ENCODE peak calls at places on chromosomes 16 and 17, in four cellular contexts. I is AG10803, D is tibial artery, P is prostate gland. W is an unnamed sample.

GRCh38 chr17:27545562-27546229 is 85.3 kb upstream of the LGALS9 start:
- DNase-seq in D (no peak), I (peak), P (no peak), W (no peak)

GRCh38 chr16:87938412-87938949 is 2.2 kb upstream of the CA5A start:
- DNase-seq in P (no peak), D (no peak), I (no peak), W (no peak)

GRCh38 chr17:10117581-10118001 is 80.8 kb downstream of the GAS7 start:
- DNase-seq in D (peak), I (no peak), P (no peak), W (no peak)

GRCh38 chr16:89505204-89506112 is 2.7 kb upstream of the SPG7 start:
- DNase-seq in P (peak), D (peak), I (peak), W (peak)

GRCh38 chr17:40582328-40582901 is 17.1 kb upstream of the CCR7 start:
- DNase-seq in I (no peak), P (peak), D (no peak), W (no peak)

GRCh38 chr17:9002236-9002609 is 19.1 kb upstream of the NTN1 start:
- DNase-seq in D (no peak), P (no peak), I (no peak), W (no peak)

GRCh38 chr17:33204156-33204555 is 88.9 kb downstream of the ASIC2 start:
- DNase-seq in P (no peak), D (peak), I (no peak), W (no peak)

GRCh38 chr17:50762177-50762576 is 5.1 kb downstream of the ANKRD40CL start:
- DNase-seq in D (no peak), P (no peak), I (no peak), W (no peak)

GRCh38 chr16:82093901-82094300 is 58.8 kb downstream of the HSD17B2 start:
- DNase-seq in I (no peak), D (no peak), P (no peak), W (no peak)

GRCh38 chr17:50064253-50064991 is 8.5 kb downstream of the ITGA3 start:
- DNase-seq in P (peak), I (peak), D (peak), W (peak)

GRCh38 chr17:59154721-59155438 is at the start of gene SKA2:
- DNase-seq in I (no peak), D (peak), P (peak), W (peak)

GRCh38 chr16:22103371-22103890 is 11.1 kb downstream of the VWA3A start:
- DNase-seq in D (no peak), I (no peak), P (no peak), W (no peak)

GRCh38 chr16:4231886-4232285 is 10.0 kb downstream of the SRL start:
- DNase-seq in D (no peak), I (no peak), P (no peak), W (no peak)

GRCh38 chr16:70679653-70680494 is 6.0 kb downstream of the MTSS2 start:
- DNase-seq in I (no peak), P (no peak), D (no peak), W (no peak)

GRCh38 chr17:38815576-38816193 is 9.4 kb downstream of the CWC25 start:
- DNase-seq in P (no peak), I (peak), D (no peak), W (no peak)

GRCh38 chr17:39225974-39226683 is 384 bp upstream of the STAC2 start:
- DNase-seq in P (peak), I (no peak), D (peak), W (peak)

GRCh38 chr17:27236710-27237315 is 57.1 kb upstream of the WSB1 start:
- DNase-seq in I (peak), P (peak), D (peak), W (no peak)

GRCh38 chr16:23424292-23424958 is 28.6 kb downstream of the COG7 start:
- DNase-seq in I (no peak), D (no peak), P (peak), W (no peak)

GRCh38 chr17:50100921-50101345 is 5.8 kb downstream of the PDK2 start:
- DNase-seq in I (peak), P (no peak), D (no peak), W (no peak)

GRCh38 chr16:81448154-81449131 is 3.8 kb downstream of the CMIP start:
- DNase-seq in D (no peak), I (no peak), P (peak), W (no peak)

GRCh38 chr17:31841850-31842415 is 17.1 kb downstream of the COPRS start:
- DNase-seq in I (no peak), P (no peak), D (no peak), W (no peak)
- H3K4me3 ChIP-seq in I (no peak), P (no peak), D (peak), W (peak)

DNA sequence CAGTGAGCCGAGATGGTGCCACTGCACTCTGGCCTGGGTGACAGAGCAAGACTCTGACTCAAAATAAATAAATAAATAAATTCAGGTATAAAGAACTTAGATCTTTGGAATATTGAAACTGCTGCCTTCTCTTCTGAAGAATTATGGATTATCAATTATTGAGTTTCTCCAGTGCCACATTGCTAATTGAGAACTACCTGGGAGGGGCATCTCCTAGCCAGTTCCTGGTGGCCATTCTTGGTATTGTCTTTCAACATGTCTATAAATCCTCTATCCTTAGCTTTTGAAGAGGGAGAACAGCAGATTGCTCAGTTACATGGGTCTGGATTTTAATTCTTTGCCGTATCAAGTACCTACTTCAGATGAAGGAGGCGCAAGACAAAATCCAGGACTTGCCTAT is 29.2 kb downstream of the CALCOCO2 start:
- DNase-seq in I (no peak), D (no peak), P (no peak), W (no peak)
- H3K4me3 ChIP-seq in I (no peak), D (no peak), P (no peak), W (no peak)

GRCh38 chr16:2483160-2483559 is 8.2 kb downstream of the TBC1D24 start:
- DNase-seq in I (peak), D (no peak), P (no peak), W (no peak)
- H3K4me3 ChIP-seq in I (peak), D (peak), P (no peak), W (peak)

DNA sequence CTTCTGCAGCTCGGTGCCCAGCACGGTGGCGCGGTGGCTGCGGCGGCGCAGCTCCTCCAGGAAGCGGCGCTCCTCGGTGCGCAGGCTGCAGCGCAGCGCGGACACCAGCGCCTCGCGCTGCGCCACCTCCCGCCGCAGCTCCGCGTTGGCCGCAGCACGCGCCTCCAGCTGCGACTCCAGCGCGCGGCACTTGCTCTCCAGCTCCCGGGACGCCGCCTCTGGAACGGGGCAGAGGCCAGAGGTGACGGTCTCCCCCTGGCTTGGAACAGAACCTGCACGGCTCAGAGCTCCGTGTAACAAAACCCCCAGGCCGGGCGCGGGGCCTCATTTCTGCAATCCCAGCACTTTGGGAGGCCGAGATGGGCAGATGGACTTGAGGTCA is 13.2 kb upstream of the CLUH start:
- DNase-seq in D (no peak), P (no peak), I (peak), W (no peak)
- H3K4me3 ChIP-seq in D (peak), P (peak), I (no peak), W (peak)

DNA sequence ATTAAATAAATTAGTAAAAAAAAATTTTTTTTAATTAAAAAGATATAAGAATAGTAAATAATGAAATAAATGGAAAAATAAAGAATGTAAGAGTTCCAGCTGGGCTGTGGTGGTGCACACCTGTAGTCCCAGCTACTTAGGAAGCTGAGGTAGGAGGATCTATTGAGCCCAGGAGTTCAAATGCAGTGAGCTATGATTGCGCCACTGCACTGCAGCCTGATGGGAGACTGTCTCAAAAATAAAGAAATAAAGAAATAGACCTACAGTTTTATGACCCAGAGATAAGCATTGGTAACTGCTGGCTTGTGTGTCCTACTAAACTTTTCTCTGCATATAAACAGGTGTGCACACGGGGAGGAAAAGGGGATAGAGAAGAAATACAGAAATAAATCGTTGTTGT is 7.8 kb upstream of the PDP2 start:
- DNase-seq in D (no peak), P (no peak), I (no peak), W (no peak)
- H3K4me3 ChIP-seq in D (peak), P (peak), I (peak), W (peak)

GRCh38 chr16:52546291-52546941 is 527 bp downstream of the TOX3 start:
- DNase-seq in I (no peak), P (no peak), D (no peak), W (no peak)
- H3K4me3 ChIP-seq in I (no peak), P (peak), D (peak), W (peak)

DNA sequence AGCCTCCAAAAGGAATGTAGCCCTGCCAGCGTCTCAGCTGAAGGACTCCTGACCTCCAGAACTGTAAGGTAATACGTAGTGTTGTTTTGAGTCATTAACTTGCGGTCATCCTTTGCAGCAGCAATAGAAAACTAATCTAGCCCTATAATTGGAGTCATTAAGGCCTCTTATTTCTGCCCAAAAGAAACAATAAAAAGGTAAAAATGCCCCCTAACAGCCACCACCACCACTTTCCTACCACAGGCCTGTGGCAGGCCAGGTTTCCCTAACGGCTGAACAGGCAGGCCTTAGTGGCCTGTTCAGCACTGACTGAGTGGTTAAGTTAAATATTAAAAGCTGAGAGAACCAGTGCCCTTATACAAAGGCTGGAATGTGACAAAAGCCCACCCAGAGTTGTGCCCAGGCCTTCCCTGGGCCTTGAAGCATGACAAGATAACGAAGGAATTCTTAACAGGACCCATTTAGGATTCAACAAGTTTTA is 286.5 kb upstream of the ERCC4 start:
- DNase-seq in I (no peak), P (no peak), D (no peak), W (no peak)
- H3K4me3 ChIP-seq in I (no peak), P (no peak), D (no peak), W (no peak)